ENCODE peak calls at places on chromosome X, in five cellular contexts. One of them, this sample, is unnamed.

GRCh38 chrX:136694491-136695087 is 46.6 kb downstream of the CD40LG start:
- DNase-seq in keratinocyte: no peak
- DNase-seq in GM23248: peak; percentile 62
- DNase-seq in endothelial cell of umbilical vein: peak; percentile 19
- DNase-seq in astrocyte: peak; percentile 32
- DNase-seq in this sample: peak; percentile 20

GRCh38 chrX:55342533-55343501 is 78.1 kb upstream of the PAGE3 start:
- DNase-seq in keratinocyte: peak; percentile 21
- DNase-seq in GM23248: peak; percentile 25
- DNase-seq in endothelial cell of umbilical vein: peak; percentile 41
- DNase-seq in astrocyte: no peak
- DNase-seq in this sample: peak; percentile 55

GRCh38 chrX:123731258-123731986 is 1.4 kb downstream of the THOC2 start:
- DNase-seq in endothelial cell of umbilical vein: peak; percentile 47
- DNase-seq in astrocyte: peak; percentile 33
- DNase-seq in GM23248: peak; percentile 60
- DNase-seq in keratinocyte: no peak
- DNase-seq in this sample: no peak

GRCh38 chrX:119236599-119237525 is 777 bp downstream of the PGRMC1 start:
- DNase-seq in endothelial cell of umbilical vein: peak; percentile 44
- DNase-seq in GM23248: peak; percentile 76
- DNase-seq in astrocyte: peak; percentile 78
- DNase-seq in keratinocyte: peak; percentile 26
- DNase-seq in this sample: peak; percentile 49

GRCh38 chrX:22950278-22951266 is 49.2 kb upstream of the DDX53 start:
- DNase-seq in astrocyte: peak; percentile 91
- DNase-seq in GM23248: peak; percentile 90
- DNase-seq in keratinocyte: peak; percentile 25
- DNase-seq in endothelial cell of umbilical vein: peak; percentile 58
- DNase-seq in this sample: peak; percentile 71

GRCh38 chrX:63746715-63747114 is 38.3 kb downstream of the ARHGEF9 start:
- DNase-seq in astrocyte: no peak
- DNase-seq in GM23248: no peak
- DNase-seq in endothelial cell of umbilical vein: peak; percentile 66
- DNase-seq in keratinocyte: no peak
- DNase-seq in this sample: no peak

GRCh38 chrX:69539437-69539836 is 35.3 kb downstream of the NALF2 start:
- DNase-seq in astrocyte: no peak
- DNase-seq in GM23248: no peak
- DNase-seq in keratinocyte: no peak
- DNase-seq in endothelial cell of umbilical vein: no peak
- DNase-seq in this sample: no peak

GRCh38 chrX:3415011-3415410 is 68.6 kb upstream of the MXRA5 start:
- DNase-seq in endothelial cell of umbilical vein: no peak
- DNase-seq in astrocyte: peak; percentile 8
- DNase-seq in keratinocyte: no peak
- DNase-seq in GM23248: peak; percentile 38
- DNase-seq in this sample: no peak

DNA sequence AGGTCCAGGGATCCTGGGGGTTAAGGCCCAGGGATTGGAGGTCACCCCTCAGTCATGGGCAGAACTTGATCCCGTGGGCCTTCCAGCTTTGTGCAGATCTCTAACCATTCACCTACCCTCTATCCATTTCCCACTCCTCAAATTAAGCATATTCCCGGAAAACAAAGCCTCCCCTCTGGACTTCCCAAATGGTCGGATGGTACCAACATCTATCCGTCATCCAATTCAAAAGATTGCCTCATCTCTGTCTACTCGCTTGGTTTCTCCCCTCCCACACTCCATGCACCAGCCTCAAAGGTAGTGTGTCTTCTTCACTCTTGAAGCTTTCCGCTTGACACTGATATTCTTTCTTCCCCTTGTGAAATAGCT is 473 bp upstream of the BCLAF3 start:
- DNase-seq in keratinocyte: no peak
- DNase-seq in GM23248: no peak
- DNase-seq in endothelial cell of umbilical vein: no peak
- DNase-seq in astrocyte: no peak
- DNase-seq in this sample: no peak
- H3K4me3 ChIP-seq in keratinocyte: peak overlapping the region; percentile 15
- H3K4me3 ChIP-seq in GM23248: peak overlapping the region; percentile 67
- H3K4me3 ChIP-seq in endothelial cell of umbilical vein: peak overlapping the region; percentile 33
- H3K4me3 ChIP-seq in astrocyte: peak overlapping the region; percentile 16
- H3K4me3 ChIP-seq in this sample: no peak overlapping the region

GRCh38 chrX:1534321-1535168 is 2.4 kb downstream of the P2RY8 start:
- DNase-seq in astrocyte: no peak
- DNase-seq in keratinocyte: no peak
- DNase-seq in endothelial cell of umbilical vein: no peak
- DNase-seq in GM23248: no peak
- DNase-seq in this sample: no peak

GRCh38 chrX:1533083-1533482 is 3.9 kb downstream of the P2RY8 start:
- DNase-seq in GM23248: no peak
- DNase-seq in keratinocyte: no peak
- DNase-seq in endothelial cell of umbilical vein: no peak
- DNase-seq in astrocyte: no peak
- DNase-seq in this sample: no peak

GRCh38 chrX:1536712-1537030 is 314 bp downstream of the P2RY8 start:
- DNase-seq in astrocyte: no peak
- DNase-seq in keratinocyte: no peak
- DNase-seq in endothelial cell of umbilical vein: no peak
- DNase-seq in GM23248: no peak
- DNase-seq in this sample: no peak

GRCh38 chrX:1537031-1537715 is at the start of gene P2RY8:
- DNase-seq in keratinocyte: no peak
- DNase-seq in GM23248: peak; percentile 40
- DNase-seq in endothelial cell of umbilical vein: no peak
- DNase-seq in astrocyte: no peak
- DNase-seq in this sample: peak; percentile 5

DNA sequence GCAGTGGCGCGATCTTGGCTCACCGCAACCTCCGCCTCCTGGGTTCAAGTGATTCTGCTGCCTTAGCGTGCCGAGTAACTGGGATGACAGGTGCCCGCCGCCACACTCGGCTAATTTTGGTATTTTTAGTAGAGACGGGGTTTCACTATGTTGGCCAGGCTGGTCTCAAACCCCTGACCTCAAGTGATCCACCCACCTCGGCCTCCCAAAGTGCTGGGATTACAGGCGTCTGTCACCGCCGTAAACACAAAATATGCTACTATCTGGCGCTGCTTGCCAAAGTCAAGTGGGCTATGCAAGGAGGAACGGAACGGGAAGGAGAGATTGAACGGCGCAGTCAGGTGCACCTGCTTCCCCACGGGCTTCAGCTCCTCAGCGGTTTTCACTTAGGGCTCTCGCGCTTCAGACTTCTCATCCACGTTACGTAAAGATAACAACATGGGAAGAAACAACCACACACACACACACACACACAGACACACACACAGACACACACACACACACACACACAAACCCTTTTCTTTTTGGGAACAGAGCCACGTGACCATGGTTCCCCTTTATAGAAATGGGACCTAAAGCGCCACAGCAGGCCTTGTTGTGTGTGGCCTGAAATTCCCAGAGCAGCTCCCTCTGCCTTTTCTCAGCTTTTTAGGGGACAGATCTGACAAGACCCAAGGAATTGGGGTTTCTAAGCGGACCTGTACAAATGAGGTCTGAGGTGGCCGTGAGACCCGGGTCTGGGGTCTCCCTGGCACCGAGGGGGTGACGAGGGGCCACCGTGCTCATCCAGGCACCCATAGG is 1.5 kb downstream of the P2RY8 start:
- DNase-seq in astrocyte: no peak
- DNase-seq in keratinocyte: no peak
- DNase-seq in GM23248: no peak
- DNase-seq in endothelial cell of umbilical vein: no peak
- DNase-seq in this sample: no peak
- H2AFZ ChIP-seq in astrocyte: no peak overlapping the region
- H2AFZ ChIP-seq in keratinocyte: no peak overlapping the region
- H2AFZ ChIP-seq in GM23248: no peak overlapping the region
- H2AFZ ChIP-seq in endothelial cell of umbilical vein: no peak overlapping the region
- H2AFZ ChIP-seq in this sample: no peak overlapping the region

GRCh38 chrX:5746231-5746630 is 482.4 kb downstream of the NLGN4X start:
- DNase-seq in endothelial cell of umbilical vein: no peak
- DNase-seq in GM23248: no peak
- DNase-seq in astrocyte: no peak
- DNase-seq in keratinocyte: no peak
- DNase-seq in this sample: no peak

GRCh38 chrX:5752831-5753230 is 475.8 kb downstream of the NLGN4X start:
- DNase-seq in keratinocyte: no peak
- DNase-seq in GM23248: no peak
- DNase-seq in astrocyte: no peak
- DNase-seq in endothelial cell of umbilical vein: no peak
- DNase-seq in this sample: no peak

GRCh38 chrX:5753291-5753690 is 475.4 kb downstream of the NLGN4X start:
- DNase-seq in endothelial cell of umbilical vein: no peak
- DNase-seq in keratinocyte: no peak
- DNase-seq in GM23248: no peak
- DNase-seq in astrocyte: no peak
- DNase-seq in this sample: no peak

DNA sequence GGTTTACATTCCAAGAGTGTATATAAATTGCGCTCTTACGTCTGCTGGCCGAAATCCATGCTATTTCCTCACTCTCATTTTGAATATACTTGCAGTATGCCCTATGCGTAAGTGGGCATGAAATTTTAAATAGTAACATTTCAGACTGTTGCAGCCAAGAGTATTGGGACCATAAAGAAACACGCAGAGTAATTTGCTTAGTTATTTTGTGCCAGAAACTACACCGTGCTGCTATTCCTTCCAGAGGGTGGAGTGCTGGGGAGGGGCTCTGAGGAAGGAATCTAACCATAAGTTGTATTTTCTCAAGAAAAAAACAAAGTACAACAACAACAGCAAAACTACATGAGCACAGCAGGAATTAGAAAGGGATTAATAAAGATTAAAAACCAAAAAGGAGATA is 479.9 kb downstream of the NLGN4X start:
- DNase-seq in keratinocyte: no peak
- DNase-seq in GM23248: no peak
- DNase-seq in endothelial cell of umbilical vein: no peak
- DNase-seq in astrocyte: no peak
- DNase-seq in this sample: no peak
- H3K27ac ChIP-seq in keratinocyte: no peak overlapping the region
- H3K27ac ChIP-seq in GM23248: no peak overlapping the region
- H3K27ac ChIP-seq in endothelial cell of umbilical vein: no peak overlapping the region
- H3K27ac ChIP-seq in astrocyte: no peak overlapping the region
- H3K27ac ChIP-seq in this sample: no peak overlapping the region

GRCh38 chrX:153926594-153926862 is 464 bp upstream of the ARHGAP4 start:
- DNase-seq in astrocyte: no peak
- DNase-seq in GM23248: no peak
- DNase-seq in endothelial cell of umbilical vein: no peak
- DNase-seq in keratinocyte: no peak
- DNase-seq in this sample: no peak

GRCh38 chrX:153924149-153924861 is 1.8 kb downstream of the ARHGAP4 start:
- DNase-seq in keratinocyte: no peak
- DNase-seq in endothelial cell of umbilical vein: peak; percentile 67
- DNase-seq in astrocyte: no peak
- DNase-seq in GM23248: peak; percentile 60
- DNase-seq in this sample: peak; percentile 10

GRCh38 chrX:153926863-153927685 is 1.0 kb upstream of the ARHGAP4 start:
- DNase-seq in GM23248: peak; percentile 49
- DNase-seq in endothelial cell of umbilical vein: peak; percentile 71
- DNase-seq in keratinocyte: no peak
- DNase-seq in astrocyte: peak; percentile 9
- DNase-seq in this sample: peak; percentile 15

GRCh38 chrX:153925739-153926593 is at the start of gene ARHGAP4:
- DNase-seq in GM23248: no peak
- DNase-seq in astrocyte: no peak
- DNase-seq in keratinocyte: no peak
- DNase-seq in endothelial cell of umbilical vein: no peak
- DNase-seq in this sample: no peak

DNA sequence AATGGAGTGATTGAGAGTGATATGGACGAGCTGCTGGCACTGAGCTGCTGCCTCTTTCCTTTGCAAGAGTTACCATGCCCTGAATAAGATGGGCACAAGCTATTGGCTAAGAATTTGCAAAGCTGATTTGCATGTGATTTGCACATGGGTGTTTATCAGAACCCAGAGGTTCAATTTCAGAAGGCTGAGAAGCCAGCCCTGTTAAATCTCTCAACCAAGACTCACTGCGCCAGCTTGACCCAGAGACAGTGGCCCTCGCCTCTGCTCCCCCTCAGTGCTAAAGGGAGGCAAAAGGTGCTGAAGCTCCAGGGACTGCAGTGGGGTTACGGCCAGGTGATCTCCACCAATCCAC is 701 bp downstream of the ARHGAP4 start:
- DNase-seq in GM23248: no peak
- DNase-seq in endothelial cell of umbilical vein: no peak
- DNase-seq in keratinocyte: no peak
- DNase-seq in astrocyte: no peak
- DNase-seq in this sample: no peak
- H3K4me3 ChIP-seq in GM23248: no peak overlapping the region
- H3K4me3 ChIP-seq in endothelial cell of umbilical vein: peak overlapping the region; percentile 5
- H3K4me3 ChIP-seq in keratinocyte: no peak overlapping the region
- H3K4me3 ChIP-seq in astrocyte: no peak overlapping the region
- H3K4me3 ChIP-seq in this sample: no peak overlapping the region

DNA sequence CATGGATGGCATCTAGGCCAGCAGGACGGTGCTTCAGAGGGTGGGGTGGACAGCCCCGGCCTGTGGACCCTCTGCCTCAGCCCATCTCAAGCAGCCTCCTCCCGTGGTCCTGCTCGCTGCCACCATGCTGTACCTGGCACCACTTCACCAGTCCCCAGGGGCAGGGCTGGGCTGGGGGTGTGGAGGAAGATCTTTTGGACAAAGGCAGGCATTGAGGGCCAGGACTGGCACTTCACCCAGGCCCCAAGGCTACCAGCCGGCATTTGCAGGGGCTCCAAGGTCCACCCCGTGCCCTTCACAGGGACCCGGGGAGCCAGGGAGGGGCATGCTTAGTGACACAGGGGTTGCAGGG is 713 bp downstream of the PLXNB3 start:
- DNase-seq in astrocyte: no peak
- DNase-seq in GM23248: no peak
- DNase-seq in keratinocyte: no peak
- DNase-seq in endothelial cell of umbilical vein: no peak
- DNase-seq in this sample: no peak
- H2AFZ ChIP-seq in astrocyte: no peak overlapping the region
- H2AFZ ChIP-seq in GM23248: no peak overlapping the region
- H2AFZ ChIP-seq in keratinocyte: no peak overlapping the region
- H2AFZ ChIP-seq in endothelial cell of umbilical vein: no peak overlapping the region
- H2AFZ ChIP-seq in this sample: no peak overlapping the region

GRCh38 chrX:54044877-54045328 is 630 bp upstream of the PHF8 start:
- DNase-seq in astrocyte: no peak
- DNase-seq in GM23248: no peak
- DNase-seq in endothelial cell of umbilical vein: no peak
- DNase-seq in keratinocyte: no peak
- DNase-seq in this sample: no peak

GRCh38 chrX:54044126-54044876 is at the start of gene PHF8:
- DNase-seq in astrocyte: peak; percentile 89
- DNase-seq in GM23248: peak; percentile 94
- DNase-seq in keratinocyte: peak; percentile 59
- DNase-seq in endothelial cell of umbilical vein: peak; percentile 95
- DNase-seq in this sample: peak; percentile 94

GRCh38 chrX:54043696-54044125 is 562 bp downstream of the PHF8 start:
- DNase-seq in astrocyte: peak; percentile 3
- DNase-seq in keratinocyte: no peak
- DNase-seq in endothelial cell of umbilical vein: no peak
- DNase-seq in GM23248: peak; percentile 62
- DNase-seq in this sample: peak; percentile 38

GRCh38 chrX:54043084-54043483 is 1.2 kb downstream of the PHF8 start:
- DNase-seq in astrocyte: no peak
- DNase-seq in endothelial cell of umbilical vein: no peak
- DNase-seq in GM23248: peak; percentile 15
- DNase-seq in keratinocyte: no peak
- DNase-seq in this sample: no peak

GRCh38 chrX:54042609-54043010 is 1.7 kb downstream of the PHF8 start:
- DNase-seq in astrocyte: peak; percentile 48
- DNase-seq in GM23248: peak; percentile 83
- DNase-seq in keratinocyte: no peak
- DNase-seq in endothelial cell of umbilical vein: peak; percentile 67
- DNase-seq in this sample: peak; percentile 36
- H3K27ac ChIP-seq in astrocyte: no peak overlapping the region
- H3K27ac ChIP-seq in GM23248: no peak overlapping the region
- H3K27ac ChIP-seq in keratinocyte: no peak overlapping the region
- H3K27ac ChIP-seq in endothelial cell of umbilical vein: no peak overlapping the region
- H3K27ac ChIP-seq in this sample: no peak overlapping the region

GRCh38 chrX:13938766-13939530 is 90.7 kb downstream of the GEMIN8 start:
- DNase-seq in GM23248: no peak
- DNase-seq in keratinocyte: no peak
- DNase-seq in endothelial cell of umbilical vein: no peak
- DNase-seq in astrocyte: no peak
- DNase-seq in this sample: no peak
- H3K4me3 ChIP-seq in GM23248: no peak overlapping the region
- H3K4me3 ChIP-seq in keratinocyte: no peak overlapping the region
- H3K4me3 ChIP-seq in endothelial cell of umbilical vein: peak overlapping the region; percentile 32
- H3K4me3 ChIP-seq in astrocyte: peak overlapping the region; percentile 60
- H3K4me3 ChIP-seq in this sample: peak overlapping the region; percentile 65

This sample was measured in mammary epithelial cell.